ENCODE peak calls at places on chromosomes 3 and 15, in four cellular contexts. One of them, this sample, is unnamed.

GRCh38 chr3:127050733-127051132 is 67.8 kb downstream of the PLXNA1 start:
- DNase-seq in DND-41: no peak
- DNase-seq in astrocyte: no peak
- DNase-seq in colonic mucosa: no peak
- DNase-seq in this sample: no peak

GRCh38 chr3:155651489-155652223 is 93.2 kb downstream of the PLCH1 start:
- DNase-seq in DND-41: no peak
- DNase-seq in astrocyte: peak; percentile 22
- DNase-seq in colonic mucosa: no peak
- DNase-seq in this sample: no peak

GRCh38 chr15:60721706-60722105 is 242.8 kb upstream of the ICE2 start:
- DNase-seq in DND-41: no peak
- DNase-seq in astrocyte: peak; percentile 35
- DNase-seq in colonic mucosa: no peak
- DNase-seq in this sample: no peak

GRCh38 chr3:13556214-13556613 is 7.3 kb downstream of the FBLN2 start:
- DNase-seq in DND-41: peak; percentile 36
- DNase-seq in astrocyte: no peak
- DNase-seq in colonic mucosa: no peak
- DNase-seq in this sample: no peak

GRCh38 chr3:179297971-179298725 is 24.7 kb upstream of the ZNF639 start:
- DNase-seq in DND-41: no peak
- DNase-seq in astrocyte: peak; percentile 8
- DNase-seq in colonic mucosa: no peak
- DNase-seq in this sample: no peak

GRCh38 chr15:40770147-40770721 is 454 bp downstream of the C15orf62 start:
- DNase-seq in DND-41: peak; percentile 44
- DNase-seq in astrocyte: no peak
- DNase-seq in colonic mucosa: peak; percentile 72
- DNase-seq in this sample: no peak

GRCh38 chr3:104437131-104437750 is 929.5 kb upstream of the ALCAM start:
- DNase-seq in DND-41: no peak
- DNase-seq in astrocyte: peak; percentile 87
- DNase-seq in colonic mucosa: no peak
- DNase-seq in this sample: no peak

GRCh38 chr3:61809879-61810278 is 248.5 kb downstream of the PTPRG start:
- DNase-seq in DND-41: no peak
- DNase-seq in astrocyte: no peak
- DNase-seq in colonic mucosa: peak; percentile 77
- DNase-seq in this sample: no peak

GRCh38 chr15:99139276-99139675 is 34.4 kb downstream of the SYNM start:
- DNase-seq in DND-41: no peak
- DNase-seq in astrocyte: no peak
- DNase-seq in colonic mucosa: no peak
- DNase-seq in this sample: no peak

GRCh38 chr15:45148076-45149059 is 18.6 kb downstream of the DUOX1 start:
- DNase-seq in DND-41: no peak
- DNase-seq in astrocyte: no peak
- DNase-seq in colonic mucosa: no peak
- DNase-seq in this sample: no peak

GRCh38 chr15:45146405-45146804 is 16.6 kb downstream of the DUOX1 start:
- DNase-seq in DND-41: no peak
- DNase-seq in astrocyte: no peak
- DNase-seq in colonic mucosa: no peak
- DNase-seq in this sample: no peak

GRCh38 chr15:45149060-45149459 is 19.3 kb downstream of the DUOX1 start:
- DNase-seq in DND-41: no peak
- DNase-seq in astrocyte: no peak
- DNase-seq in colonic mucosa: no peak
- DNase-seq in this sample: no peak

GRCh38 chr15:45144775-45145174 is 15.0 kb downstream of the DUOX1 start:
- DNase-seq in DND-41: no peak
- DNase-seq in astrocyte: no peak
- DNase-seq in colonic mucosa: no peak
- DNase-seq in this sample: no peak

GRCh38 chr15:45147606-45148005 is 17.8 kb downstream of the DUOX1 start:
- DNase-seq in DND-41: no peak
- DNase-seq in astrocyte: no peak
- DNase-seq in colonic mucosa: no peak
- DNase-seq in this sample: no peak
- H3K4me3 ChIP-seq in DND-41: no peak overlapping the region
- H3K4me3 ChIP-seq in astrocyte: no peak overlapping the region
- H3K4me3 ChIP-seq in colonic mucosa: no peak overlapping the region
- H3K4me3 ChIP-seq in this sample: no peak overlapping the region

GRCh38 chr15:95327661-95328060 is 1002.8 kb upstream of the NR2F2 start:
- DNase-seq in DND-41: no peak
- DNase-seq in astrocyte: no peak
- DNase-seq in colonic mucosa: no peak
- DNase-seq in this sample: no peak
- H3K4me3 ChIP-seq in DND-41: no peak overlapping the region
- H3K4me3 ChIP-seq in astrocyte: no peak overlapping the region
- H3K4me3 ChIP-seq in colonic mucosa: no peak overlapping the region
- H3K4me3 ChIP-seq in this sample: no peak overlapping the region

GRCh38 chr15:65795663-65796201 is 3.6 kb upstream of the DENND4A start:
- DNase-seq in DND-41: no peak
- DNase-seq in astrocyte: no peak
- DNase-seq in colonic mucosa: no peak
- DNase-seq in this sample: no peak

GRCh38 chr15:65792988-65793812 is 1.1 kb upstream of the DENND4A start:
- DNase-seq in DND-41: no peak
- DNase-seq in astrocyte: no peak
- DNase-seq in colonic mucosa: no peak
- DNase-seq in this sample: no peak

GRCh38 chr15:65792130-65792987 is at the start of gene DENND4A:
- DNase-seq in DND-41: peak; percentile 97
- DNase-seq in astrocyte: peak; percentile 96
- DNase-seq in colonic mucosa: peak; percentile 97
- DNase-seq in this sample: peak; percentile 97

GRCh38 chr15:65793813-65794104 is 1.7 kb upstream of the DENND4A start:
- DNase-seq in DND-41: no peak
- DNase-seq in astrocyte: no peak
- DNase-seq in colonic mucosa: no peak
- DNase-seq in this sample: no peak

DNA sequence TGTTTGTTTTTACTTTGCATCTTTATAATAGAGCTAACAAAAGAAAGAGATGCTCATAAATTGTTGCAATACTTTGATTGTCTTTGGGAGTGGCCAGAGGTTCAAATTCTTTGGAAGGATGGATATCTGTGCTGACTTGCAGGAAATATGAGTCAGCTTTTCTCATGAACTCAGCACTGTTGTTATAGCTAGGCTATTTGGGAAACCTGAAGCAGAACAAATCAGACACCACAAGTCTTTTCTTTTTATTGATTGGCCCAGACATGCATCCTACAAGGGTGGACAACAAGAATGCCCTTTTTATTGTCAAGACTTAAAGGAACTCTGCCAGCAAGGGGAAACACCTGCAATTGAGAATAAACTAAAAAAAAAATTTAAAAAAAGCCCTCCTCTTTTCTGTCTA is 4.5 kb upstream of the DENND4A start:
- DNase-seq in DND-41: no peak
- DNase-seq in astrocyte: peak; percentile 65
- DNase-seq in colonic mucosa: no peak
- DNase-seq in this sample: no peak
- H3K4me3 ChIP-seq in DND-41: no peak overlapping the region
- H3K4me3 ChIP-seq in astrocyte: no peak overlapping the region
- H3K4me3 ChIP-seq in colonic mucosa: no peak overlapping the region
- H3K4me3 ChIP-seq in this sample: no peak overlapping the region

GRCh38 chr15:29132786-29133185 is 136.8 kb downstream of the NSMCE3 start:
- DNase-seq in DND-41: no peak
- DNase-seq in astrocyte: no peak
- DNase-seq in colonic mucosa: no peak
- DNase-seq in this sample: no peak
- H3K4me3 ChIP-seq in DND-41: no peak overlapping the region
- H3K4me3 ChIP-seq in astrocyte: no peak overlapping the region
- H3K4me3 ChIP-seq in colonic mucosa: no peak overlapping the region
- H3K4me3 ChIP-seq in this sample: no peak overlapping the region

This sample was measured in MM.1S.